ENCODE peak calls at places on chromosomes 4 and X, in four cellular contexts. F, E, L and M are unnamed samples.

GRCh38 chrX:69126642-69127041 is 38.6 kb downstream of the PJA1 start:
- DNase-seq in F (no peak), E (no peak), L (no peak), M (no peak)

GRCh38 chrX:48468247-48468671 is 1.8 kb downstream of the SLC38A5 start:
- DNase-seq in F (no peak), E (peak; percentile 14), L (no peak), M (no peak)

GRCh38 chrX:120485562-120486520 is 16.7 kb upstream of the LAMP2 start:
- DNase-seq in F (peak; percentile 69), E (peak; percentile 44), L (peak; percentile 63), M (peak; percentile 73)

GRCh38 chr4:188374870-188375269 is 235.6 kb downstream of the TRIML1 start:
- DNase-seq in F (no peak), E (no peak), L (peak; percentile 54), M (no peak)

GRCh38 chrX:131273024-131273423 is 16.1 kb downstream of the IGSF1 start:
- DNase-seq in F (no peak), E (no peak), L (no peak), M (no peak)

GRCh38 chr4:1047976-1048780 is 36.8 kb downstream of the FGFRL1 start:
- DNase-seq in F (no peak), E (no peak), L (peak; percentile 34), M (peak; percentile 44)

GRCh38 chrX:112784692-112785091 is 55.9 kb downstream of the AMOT start:
- DNase-seq in F (no peak), E (no peak), L (no peak), M (no peak)

GRCh38 chr4:4780634-4781287 is 78.7 kb upstream of the MSX1 start:
- DNase-seq in F (peak; percentile 88), E (no peak), L (no peak), M (no peak)

GRCh38 chr4:95340191-95340590 is 208.6 kb downstream of the UNC5C start:
- DNase-seq in F (no peak), E (no peak), L (no peak), M (no peak)

GRCh38 chrX:49876750-49877149 is 2.5 kb upstream of the USP27X start:
- DNase-seq in F (peak; percentile 23), E (no peak), L (no peak), M (no peak)

GRCh38 chr4:47145630-47146029 is 114.3 kb downstream of the GABRB1 start:
- DNase-seq in F (peak; percentile 92), E (no peak), L (no peak), M (no peak)

GRCh38 chrX:17397074-17397473 is 22.1 kb downstream of the NHS start:
- DNase-seq in F (peak; percentile 23), E (no peak), L (no peak), M (no peak)

GRCh38 chrX:1453951-1454785 is 1.5 kb upstream of the ASMTL start:
- DNase-seq in F (peak; percentile 69), E (peak; percentile 81), L (peak; percentile 87), M (peak; percentile 97)

GRCh38 chr4:6449746-6450369 is 22.6 kb downstream of the PPP2R2C start:
- DNase-seq in F (no peak), E (no peak), L (no peak), M (no peak)

GRCh38 chrX:136762820-136763452 is 17.8 kb downstream of the ARHGEF6 start:
- DNase-seq in F (no peak), E (no peak), L (no peak), M (no peak)

GRCh38 chr4:161799687-161800086 is 364.1 kb downstream of the FSTL5 start:
- DNase-seq in F (peak; percentile 2), E (no peak), L (no peak), M (no peak)

GRCh38 chr4:142660728-142661127 is 185.4 kb downstream of the INPP4B start:
- DNase-seq in F (no peak), E (no peak), L (no peak), M (no peak)

GRCh38 chr4:165684177-165684870 is 188.7 kb upstream of the TLL1 start:
- DNase-seq in F (no peak), E (no peak), L (no peak), M (no peak)

GRCh38 chrX:153521034-153521433 is 3.6 kb downstream of the ATP2B3 start:
- DNase-seq in F (peak; percentile 45), E (no peak), L (no peak), M (no peak)

GRCh38 chr4:127782025-127782274 is 172 bp upstream of the HSPA4L start:
- DNase-seq in F (peak; percentile 81), E (no peak), L (peak; percentile 89), M (peak; percentile 95)

GRCh38 chr4:156615066-156615514 is 356.5 kb downstream of the PDGFC start:
- DNase-seq in F (peak; percentile 92), E (no peak), L (peak; percentile 42), M (no peak)

GRCh38 chr4:4869380-4869723 is 9.9 kb downstream of the MSX1 start:
- DNase-seq in F (no peak), E (no peak), L (no peak), M (no peak)

GRCh38 chr4:141132689-141133145 is 552 bp downstream of the RNF150 start:
- DNase-seq in F (peak; percentile 29), E (no peak), L (no peak), M (peak; percentile 86)

GRCh38 chr4:86594559-86595425 is 677 bp downstream of the PTPN13 start:
- DNase-seq in F (peak; percentile 84), E (peak; percentile 5), L (peak; percentile 37), M (no peak)

GRCh38 chr4:128386761-128387599 is 99.4 kb upstream of the PGRMC2 start:
- DNase-seq in F (peak; percentile 97), E (no peak), L (peak; percentile 85), M (peak; percentile 95)

GRCh38 chrX:127519323-127519722 is 532.9 kb downstream of the ACTRT1 start:
- DNase-seq in F (no peak), E (no peak), L (no peak), M (no peak)

GRCh38 chr4:94934201-94934600 is 176.4 kb downstream of the BMPR1B start:
- DNase-seq in F (peak; percentile 69), E (no peak), L (no peak), M (no peak)

GRCh38 chr4:84497220-84497834 is 1.8 kb downstream of the NKX6-1 start:
- DNase-seq in F (peak; percentile 2), E (no peak), L (no peak), M (no peak)

GRCh38 chr4:84496356-84497219 is 2.5 kb downstream of the NKX6-1 start:
- DNase-seq in F (no peak), E (no peak), L (no peak), M (no peak)

GRCh38 chr4:84499065-84499982 is at the start of gene NKX6-1:
- DNase-seq in F (peak; percentile 53), E (no peak), L (no peak), M (peak; percentile 79)

GRCh38 chr4:84497835-84498202 is 1.3 kb downstream of the NKX6-1 start:
- DNase-seq in F (no peak), E (no peak), L (no peak), M (no peak)

DNA sequence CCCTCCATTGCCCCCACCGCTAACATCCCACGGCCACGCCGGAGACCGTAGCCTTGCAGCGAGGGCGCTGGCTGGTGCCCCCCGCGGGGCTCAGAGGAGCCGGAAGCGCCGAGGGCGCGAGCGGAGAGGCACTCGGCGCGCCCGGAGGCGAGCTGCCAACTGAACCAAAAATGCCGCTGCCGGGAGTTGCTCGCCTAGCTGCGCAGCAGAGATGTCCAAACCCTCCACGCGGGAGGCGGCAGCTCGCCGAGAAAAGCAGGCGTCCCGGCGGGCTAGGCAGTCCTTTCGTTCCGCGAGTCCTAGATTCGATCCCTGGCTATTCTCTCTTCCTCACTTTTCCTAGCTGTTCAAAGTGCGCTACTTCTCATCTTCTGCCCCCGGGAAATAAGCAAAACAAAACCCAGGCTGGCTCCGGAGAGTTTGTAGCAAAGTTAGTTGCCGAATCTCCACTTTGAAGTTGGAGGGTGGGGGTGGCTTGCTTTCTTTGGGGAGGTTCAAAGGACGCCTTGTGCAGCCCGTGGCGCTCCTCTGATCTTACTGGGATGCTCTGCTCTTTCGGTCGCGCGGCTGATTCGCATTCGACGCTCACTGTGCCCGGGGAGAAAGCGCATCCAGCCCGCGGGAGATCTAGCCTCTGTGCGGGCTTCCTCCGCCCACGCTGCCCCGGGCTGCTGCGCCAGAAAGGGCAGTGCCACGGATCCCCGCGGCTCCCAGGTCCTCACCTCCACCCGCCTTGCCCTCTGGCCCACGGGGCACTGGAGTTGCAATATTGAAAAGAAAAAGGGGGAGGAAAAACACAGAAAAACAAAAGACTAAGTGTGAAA is 677 bp downstream of the NKX6-1 start:
- DNase-seq in F (peak; percentile 7), E (no peak), L (no peak), M (peak; percentile 87)
- H3K27ac ChIP-seq in F (no peak overlapping the region), E (no peak overlapping the region), L (no peak overlapping the region), M (no peak overlapping the region)

GRCh38 chrX:148572332-148572731 is 71.9 kb downstream of the AFF2 start:
- DNase-seq in F (no peak), E (no peak), L (no peak), M (no peak)
- H3K4me1 ChIP-seq in F (no peaks in the 10 kb centered on the region), E (no peaks in the 10 kb centered on the region), L (no peaks in the 10 kb centered on the region), M (no peaks in the 10 kb centered on the region)

GRCh38 chrX:118153270-118153669 is 36.7 kb upstream of the KLHL13 start:
- DNase-seq in F (no peak), E (no peak), L (no peak), M (no peak)
- H3K36me3 ChIP-seq in F (no peaks in the 10 kb centered on the region), E (no peaks in the 10 kb centered on the region), L (no peaks in the 10 kb centered on the region), M (no peaks in the 10 kb centered on the region)

DNA sequence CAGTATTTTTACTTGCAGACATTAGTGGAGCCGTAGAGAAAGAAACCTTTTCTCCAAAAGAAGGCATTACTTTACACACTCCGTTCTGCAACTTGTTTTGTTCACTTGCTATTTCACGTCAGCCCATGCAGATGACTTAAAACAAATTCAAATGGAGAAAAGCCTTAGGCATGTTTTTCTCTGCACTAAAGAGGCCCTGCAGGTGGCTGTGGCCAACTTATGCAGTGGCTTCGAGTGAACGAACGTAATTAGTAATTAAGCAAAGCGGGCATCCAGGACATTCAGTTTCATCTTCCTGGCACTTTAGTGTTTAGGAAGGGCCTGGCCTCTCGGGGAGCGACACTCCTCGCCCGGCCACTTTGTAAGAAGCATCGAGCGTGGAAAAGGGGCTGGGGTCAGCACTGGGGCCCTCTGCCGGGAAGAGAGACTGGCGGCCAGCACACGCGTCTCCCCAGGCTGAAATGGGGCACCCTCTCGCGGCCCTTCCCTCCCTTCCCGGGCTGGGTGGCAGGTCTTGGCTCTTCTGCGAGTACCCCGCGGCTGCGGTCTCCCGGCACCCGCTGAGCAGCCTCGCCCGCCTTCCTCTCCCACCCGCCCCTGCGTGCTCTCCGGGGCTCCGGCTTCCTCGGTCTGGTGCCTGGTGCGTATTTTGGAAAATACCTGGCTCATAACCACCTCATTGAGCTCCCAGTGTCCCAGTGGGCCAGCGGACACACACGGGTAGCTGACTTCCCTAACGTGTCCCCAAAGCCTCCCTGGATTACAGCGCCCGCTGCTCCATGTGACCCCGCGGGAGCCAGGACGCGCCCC is 706 bp upstream of the CYP4V2 start:
- DNase-seq in F (no peak), E (no peak), L (peak; percentile 44), M (no peak)
- H3K27ac ChIP-seq in F (peak overlapping the region; percentile 80), E (peak overlapping the region; percentile 89), L (peak overlapping the region; percentile 96), M (peak overlapping the region; percentile 97)